ENCODE peak calls at places on chromosomes 3 and 15, in eight cellular contexts. U is ovary, C is A549, A is transverse colon, Z is stomach, M is tibial nerve, B is upper lobe of left lung, E is K562. P is an unnamed sample. For H3K4me1, the result is how much of the 10 kb centered on the place peaks cover.

GRCh38 chr3:32706348-32707025 is 21.5 kb downstream of the CNOT10 start:
- DNase-seq in A (no peak), U (no peak), C (no peak), Z (no peak), E (no peak), M (no peak), B (no peak), P (no peak)

GRCh38 chr3:186193534-186194450 is 84.9 kb upstream of the ETV5 start:
- DNase-seq in E (no peak), M (no peak), U (peak), Z (no peak), C (no peak), A (no peak), B (no peak), P (no peak)

GRCh38 chr15:66101715-66102395 is 151.7 kb downstream of the MEGF11 start:
- DNase-seq in C (no peak), E (no peak), M (no peak), U (no peak), A (no peak), B (no peak), Z (no peak), P (peak)

GRCh38 chr15:66774001-66774814 is 72.2 kb downstream of the SMAD6 start:
- DNase-seq in E (peak), Z (peak), B (peak), U (peak), C (peak), M (peak), A (peak), P (peak)

GRCh38 chr3:64223809-64224570 is 1.3 kb downstream of the PRICKLE2 start:
- DNase-seq in M (no peak), C (no peak), B (no peak), U (no peak), E (no peak), Z (no peak), A (no peak), P (no peak)

GRCh38 chr15:41900526-41901380 is 6.9 kb upstream of the SPTBN5 start:
- DNase-seq in C (no peak), U (no peak), B (no peak), M (no peak), Z (no peak), E (no peak), A (no peak), P (peak)

GRCh38 chr15:77607111-77607893 is 25.4 kb downstream of the LINGO1 start:
- DNase-seq in A (no peak), Z (no peak), B (no peak), C (no peak), M (no peak), E (peak), U (no peak), P (no peak)

GRCh38 chr15:84915011-84915958 is 30.8 kb downstream of the SLC28A1 start:
- DNase-seq in U (peak), B (peak), M (peak), C (peak), E (peak), A (peak), Z (peak), P (peak)

GRCh38 chr15:71784719-71785118 is 25.6 kb upstream of the NR2E3 start:
- DNase-seq in M (no peak), B (no peak), Z (no peak), E (peak), A (no peak), C (no peak), U (no peak), P (no peak)

GRCh38 chr3:102454101-102454625 is 19.3 kb downstream of the ZPLD1 start:
- DNase-seq in C (no peak), B (no peak), U (no peak), A (no peak), M (no peak), Z (no peak), E (no peak), P (no peak)

GRCh38 chr15:31774045-31774444 is 256.3 kb upstream of the CHRNA7 start:
- DNase-seq in B (no peak), A (no peak), C (no peak), E (no peak), Z (no peak), U (no peak), M (no peak), P (no peak)

GRCh38 chr3:15651396-15651795 is 49.9 kb downstream of the BTD start:
- DNase-seq in U (no peak), B (no peak), A (no peak), C (no peak), E (no peak), M (no peak), Z (no peak), P (no peak)

GRCh38 chr15:79922512-79923067 is 25.8 kb upstream of the MTHFS start:
- DNase-seq in M (no peak), Z (no peak), A (no peak), B (no peak), C (no peak), U (no peak), E (no peak), P (no peak)

GRCh38 chr3:14766428-14767244 is 52.1 kb upstream of the FGD5 start:
- DNase-seq in C (no peak), B (no peak), U (no peak), E (no peak), Z (no peak), M (no peak), A (no peak), P (no peak)

GRCh38 chr3:183268361-183268760 is 15.3 kb downstream of the B3GNT5 start:
- DNase-seq in E (no peak), U (no peak), M (no peak), A (no peak), Z (no peak), C (no peak), B (no peak), P (no peak)

GRCh38 chr3:178583963-178584575 is 47.8 kb downstream of the KCNMB2 start:
- DNase-seq in Z (no peak), B (no peak), A (no peak), M (no peak), U (no peak), C (no peak), E (no peak), P (no peak)

GRCh38 chr3:72625616-72626337 is 222.5 kb downstream of the SHQ1 start:
- DNase-seq in C (peak), U (no peak), E (no peak), A (no peak), Z (no peak), B (peak), M (no peak), P (no peak)

GRCh38 chr15:78574944-78575343 is 9.6 kb downstream of the CHRNA5 start:
- DNase-seq in M (no peak), C (no peak), A (no peak), Z (no peak), B (no peak), U (no peak), E (no peak), P (no peak)

GRCh38 chr15:74319596-74320357 is 47.7 kb downstream of the CYP11A1 start:
- DNase-seq in M (no peak), B (no peak), U (peak), A (no peak), C (no peak), Z (no peak), E (no peak), P (no peak)

GRCh38 chr3:170745211-170745718 is 124.7 kb downstream of the RPL22L1 start:
- DNase-seq in E (no peak), U (no peak), C (no peak), B (no peak), A (no peak), Z (no peak), M (no peak), P (no peak)

GRCh38 chr3:50237754-50238548 is 1.9 kb downstream of the GNAI2 start:
- DNase-seq in C (no peak), E (peak), B (peak), U (peak), M (peak), Z (peak), A (peak), P (peak)

GRCh38 chr15:90539789-90540188 is 10.1 kb downstream of the CRTC3 start:
- DNase-seq in B (no peak), Z (no peak), M (no peak), A (no peak), C (no peak), U (no peak), E (no peak), P (no peak)

GRCh38 chr15:44308415-44308814 is 19.9 kb downstream of the GOLM2 start:
- DNase-seq in M (no peak), Z (no peak), C (no peak), E (no peak), A (no peak), B (no peak), U (no peak), P (no peak)

GRCh38 chr15:73781038-73781925 is 28.1 kb upstream of the INSYN1 start:
- DNase-seq in M (no peak), B (no peak), C (peak), Z (no peak), U (no peak), E (peak), A (no peak), P (no peak)

GRCh38 chr15:67017318-67017717 is 48.1 kb upstream of the SMAD3 start:
- DNase-seq in B (no peak), Z (no peak), C (no peak), A (no peak), U (no peak), E (no peak), M (no peak), P (no peak)

GRCh38 chr15:95018888-95019545 is 787.7 kb downstream of the MCTP2 start:
- DNase-seq in Z (no peak), M (no peak), C (no peak), E (peak), A (no peak), B (no peak), U (no peak), P (no peak)

GRCh38 chr3:116614795-116615362 is 94.7 kb upstream of the TUSC7 start:
- DNase-seq in E (no peak), M (no peak), C (peak), B (no peak), Z (no peak), U (no peak), A (no peak), P (no peak)

GRCh38 chr3:58093573-58094195 is 85.5 kb downstream of the FLNB start:
- DNase-seq in C (peak), Z (no peak), B (no peak), U (no peak), E (peak), A (no peak), M (no peak), P (peak)

GRCh38 chr3:50010959-50011358 is 71.0 kb downstream of the RBM6 start:
- DNase-seq in C (no peak), Z (no peak), B (no peak), M (no peak), E (peak), U (no peak), A (no peak), P (no peak)

GRCh38 chr3:23888617-23889228 is 28.1 kb downstream of the NKIRAS1 start:
- DNase-seq in Z (no peak), A (no peak), C (no peak), E (peak), U (no peak), M (peak), B (no peak), P (no peak)

GRCh38 chr3:58608648-58609047 is 31.5 kb upstream of the FAM107A start:
- DNase-seq in A (no peak), M (no peak), U (no peak), E (no peak), Z (no peak), C (no peak), B (no peak), P (no peak)

GRCh38 chr3:34387831-34388564 is 589.6 kb downstream of the PDCD6IP start:
- DNase-seq in B (no peak), C (no peak), U (no peak), A (no peak), E (no peak), Z (no peak), M (no peak), P (no peak)

GRCh38 chr15:34701536-34701935 is 53.3 kb downstream of the GJD2 start:
- DNase-seq in E (no peak), U (no peak), A (no peak), C (no peak), Z (no peak), M (no peak), B (no peak), P (no peak)

GRCh38 chr3:135325096-135325495 is 530.0 kb downstream of the EPHB1 start:
- DNase-seq in Z (peak), C (no peak), M (no peak), E (no peak), A (peak), B (no peak), U (no peak), P (no peak)

GRCh38 chr3:115040673-115041286 is 106.3 kb downstream of the ZBTB20 start:
- DNase-seq in B (peak), C (peak), A (peak), U (no peak), M (peak), Z (peak), E (peak), P (no peak)

GRCh38 chr3:47347217-47347801 is 33.5 kb upstream of the PTPN23 start:
- DNase-seq in U (no peak), M (peak), Z (no peak), B (peak), E (peak), C (no peak), A (peak), P (peak)

GRCh38 chr15:75030023-75030413 is 6.6 kb downstream of the PPCDC start:
- DNase-seq in U (peak), Z (no peak), A (no peak), B (peak), E (no peak), M (peak), C (no peak), P (no peak)

GRCh38 chr3:195550723-195551122 is 7.6 kb upstream of the PPP1R2 start:
- DNase-seq in M (no peak), Z (no peak), C (no peak), B (no peak), A (no peak), U (no peak), E (no peak), P (no peak)

GRCh38 chr3:130093741-130094391 is 12.2 kb downstream of the ALG1L2 start:
- DNase-seq in C (no peak), M (peak), U (no peak), Z (no peak), A (peak), E (peak), B (peak), P (no peak)

GRCh38 chr3:41126961-41127360 is 72.3 kb upstream of the CTNNB1 start:
- DNase-seq in Z (no peak), C (no peak), U (no peak), E (no peak), A (no peak), B (no peak), M (no peak), P (no peak)

GRCh38 chr3:41129731-41130130 is 69.6 kb upstream of the CTNNB1 start:
- DNase-seq in E (no peak), C (no peak), U (no peak), M (no peak), A (no peak), B (no peak), Z (no peak), P (no peak)

GRCh38 chr3:41127414-41127813 is 71.9 kb upstream of the CTNNB1 start:
- DNase-seq in U (no peak), M (no peak), B (no peak), Z (no peak), A (no peak), E (no peak), C (no peak), P (no peak)

GRCh38 chr3:41126475-41126874 is 72.8 kb upstream of the CTNNB1 start:
- DNase-seq in E (no peak), M (no peak), Z (no peak), U (no peak), C (no peak), B (no peak), A (no peak), P (no peak)

GRCh38 chr3:41131224-41131623 is 68.1 kb upstream of the CTNNB1 start:
- DNase-seq in M (no peak), A (no peak), C (no peak), U (no peak), B (no peak), Z (no peak), E (no peak), P (no peak)
- TF ChIP-seq EP300 in M (no peak), A (no peak), C (no peak), U (no peak), B (no peak), Z (no peak), E (no peak), P (no peak)

GRCh38 chr15:60529332-60529731 is 50.4 kb upstream of the ICE2 start:
- DNase-seq in E (no peak), C (no peak), M (no peak), U (no peak), Z (no peak), B (no peak), A (no peak), P (no peak)
- H3K4me1 ChIP-seq in E (under half), C (under half), M (under half), U (under half), Z (under half), B (under half), A (under half), P (under half)

DNA sequence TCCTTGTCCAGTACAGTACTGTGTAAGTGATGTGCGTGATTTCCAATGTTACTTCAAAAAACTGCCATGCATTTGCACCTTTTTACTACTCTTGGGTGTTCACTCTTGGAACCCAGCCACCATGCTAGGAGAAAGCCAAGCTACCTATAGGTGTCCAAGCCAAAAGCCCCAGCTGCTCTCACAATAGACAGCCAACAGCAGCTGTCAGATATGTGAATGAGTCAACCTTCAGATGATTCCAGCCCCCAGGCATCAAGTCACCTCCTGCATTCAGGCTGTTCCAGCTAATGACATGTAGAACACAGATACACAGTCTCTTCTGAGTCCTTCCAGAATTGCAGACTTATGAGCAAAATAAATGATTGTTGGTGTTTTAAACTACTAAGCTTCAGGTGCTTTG is 417.7 kb upstream of the TGFBR2 start:
- DNase-seq in B (no peak), U (no peak), M (no peak), A (no peak), Z (no peak), E (no peak), C (no peak), P (no peak)
- TF ChIP-seq EP300 in B (no peak), U (no peak), M (no peak), A (no peak), Z (no peak), E (no peak), C (no peak), P (no peak)

GRCh38 chr3:42709621-42710020 is 7.0 kb upstream of the HHATL start:
- DNase-seq in Z (no peak), U (peak), C (no peak), M (no peak), A (no peak), B (peak), E (no peak), P (peak)
- H3K4me1 ChIP-seq in Z (under half), U (under half), C (under half), M (under half), A (under half), B (under half), E (under half), P (under half)

DNA sequence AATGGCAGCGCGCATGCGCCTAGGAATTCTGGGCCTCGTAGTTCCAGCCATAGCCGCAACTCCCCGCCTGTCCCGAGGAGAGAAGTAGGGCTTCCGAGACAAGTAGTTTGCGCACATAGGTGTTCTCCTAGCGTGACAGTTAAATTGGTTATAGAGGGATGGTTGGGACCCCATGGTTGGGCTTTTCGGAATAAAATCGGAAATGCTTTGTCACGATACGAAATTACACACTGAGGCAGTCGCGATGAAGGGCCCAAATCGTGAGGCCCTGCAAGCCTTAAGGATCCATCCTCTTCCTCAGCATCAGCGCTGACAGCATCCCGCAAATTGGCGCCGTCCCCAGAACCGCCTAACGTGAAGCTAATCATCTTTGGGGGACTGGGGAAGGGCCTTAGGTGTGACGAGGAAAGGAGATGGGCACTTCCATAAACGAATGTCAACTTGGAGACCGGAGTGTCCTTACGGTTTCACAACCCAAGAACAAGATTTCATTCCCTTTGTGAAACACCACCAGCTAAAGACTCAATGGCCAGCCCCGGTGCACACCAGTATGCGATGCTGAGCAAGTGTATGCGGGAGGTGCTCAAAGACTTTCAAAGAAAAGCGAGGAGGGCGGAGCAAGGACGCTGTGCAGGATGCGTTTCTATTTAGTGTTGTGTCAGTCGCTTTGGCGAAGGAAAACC is 612 bp upstream of the TTBK2 start:
- DNase-seq in C (no peak), Z (peak), M (peak), A (peak), B (peak), U (peak), E (no peak), P (peak)
- TF ChIP-seq EP300 in C (no peak), Z (no peak), M (no peak), A (no peak), B (no peak), U (no peak), E (no peak), P (no peak)

GRCh38 chr3:127754411-127755304 is 67.7 kb downstream of the MGLL start:
- DNase-seq in U (no peak), Z (no peak), E (no peak), C (no peak), M (no peak), A (no peak), B (no peak), P (no peak)
- H3K4me1 ChIP-seq in U (under half), Z (under half), E (under half), C (under half), M (under half), A (half or more), B (under half), P (under half)

GRCh38 chr15:56464893-56465520 is at the start of gene MNS1:
- DNase-seq in U (peak), Z (peak), M (peak), A (peak), C (peak), B (peak), E (peak), P (peak)
- TF ChIP-seq EP300 in U (no peak), Z (no peak), M (peak), A (no peak), C (no peak), B (no peak), E (no peak), P (no peak)

GRCh38 chr15:57878573-57878972 is 172.1 kb downstream of the POLR2M start:
- DNase-seq in U (no peak), A (no peak), B (no peak), C (no peak), M (no peak), E (no peak), Z (no peak), P (no peak)
- H3K4me1 ChIP-seq in U (under half), A (under half), B (under half), C (under half), M (under half), E (under half), Z (under half), P (under half)

P was measured in sigmoid colon.